ENCODE peak calls at places on chromosomes 12 and 14, in five cellular contexts. T is colonic mucosa, V is neuronal stem cell, R is PC-3, A is mesenchymal stem cell. C is an unnamed sample.

GRCh38 chr14:96811265-96811664 is 14.1 kb downstream of the VRK1 start:
- DNase-seq in A (no peak), V (no peak), R (peak; percentile 75), T (no peak), C (peak; percentile 4)

GRCh38 chr12:122984612-122985358 is 4.3 kb downstream of the ARL6IP4 start:
- DNase-seq in A (peak; percentile 18), T (no peak), R (no peak), V (no peak), C (no peak)

GRCh38 chr12:27539191-27539631 is 15.2 kb downstream of the PPFIBP1 start:
- DNase-seq in V (no peak), R (peak; percentile 38), A (peak; percentile 89), T (no peak), C (peak; percentile 61)

GRCh38 chr12:104740668-104741067 is 217.4 kb downstream of the SLC41A2 start:
- DNase-seq in T (no peak), R (no peak), V (no peak), A (no peak), C (no peak)

GRCh38 chr12:113940357-113940756 is 25.8 kb downstream of the RBM19 start:
- DNase-seq in T (no peak), R (no peak), V (no peak), A (no peak), C (no peak)

GRCh38 chr14:22464422-22465142 is 124.4 kb downstream of the DAD1 start:
- DNase-seq in A (no peak), R (no peak), V (no peak), T (no peak), C (no peak)

GRCh38 chr14:76834296-76834695 is 8.1 kb downstream of the LRRC74A start:
- DNase-seq in R (no peak), V (no peak), T (no peak), A (no peak), C (no peak)

GRCh38 chr14:23090254-23090636 is 4.7 kb downstream of the ACIN1 start:
- DNase-seq in A (no peak), T (no peak), R (no peak), V (no peak), C (no peak)

GRCh38 chr12:51192284-51192671 is 19.3 kb upstream of the TFCP2 start:
- DNase-seq in A (no peak), R (no peak), T (no peak), V (no peak), C (no peak)

GRCh38 chr12:91058821-91059220 is 997 bp upstream of the KERA start:
- DNase-seq in V (no peak), A (no peak), R (no peak), T (no peak), C (peak; percentile 6)

GRCh38 chr14:51535443-51536044 is 116.2 kb upstream of the FRMD6 start:
- DNase-seq in R (peak; percentile 54), A (no peak), T (no peak), V (no peak), C (no peak)

GRCh38 chr14:24232645-24233537 is at the start of gene GMPR2:
- DNase-seq in R (no peak), T (no peak), V (no peak), A (peak; percentile 26), C (peak; percentile 38)

GRCh38 chr12:55925371-55925770 is 2.3 kb downstream of the PYM1 start:
- DNase-seq in T (no peak), A (no peak), V (no peak), R (no peak), C (no peak)

GRCh38 chr12:55929306-55929791 is 1.6 kb upstream of the DGKA start:
- DNase-seq in V (no peak), R (no peak), T (peak; percentile 58), A (no peak), C (no peak)

GRCh38 chr12:55926738-55927587 is 731 bp downstream of the PYM1 start:
- DNase-seq in V (peak; percentile 86), T (peak; percentile 96), A (peak; percentile 96), R (peak; percentile 92), C (peak; percentile 95)

GRCh38 chr12:55927588-55928502 is at the start of gene PYM1:
- DNase-seq in T (peak; percentile 91), V (peak; percentile 76), A (peak; percentile 80), R (peak; percentile 77), C (peak; percentile 77)

GRCh38 chr12:55925870-55926737 is 1.6 kb downstream of the PYM1 start:
- DNase-seq in R (no peak), A (no peak), T (no peak), V (no peak), C (no peak)
- H3K9ac ChIP-seq in R (peak overlapping the region; percentile 82), A (peak overlapping the region; percentile 100), T (peak overlapping the region; percentile 62), V (no peak overlapping the region), C (peak overlapping the region; percentile 96)

DNA sequence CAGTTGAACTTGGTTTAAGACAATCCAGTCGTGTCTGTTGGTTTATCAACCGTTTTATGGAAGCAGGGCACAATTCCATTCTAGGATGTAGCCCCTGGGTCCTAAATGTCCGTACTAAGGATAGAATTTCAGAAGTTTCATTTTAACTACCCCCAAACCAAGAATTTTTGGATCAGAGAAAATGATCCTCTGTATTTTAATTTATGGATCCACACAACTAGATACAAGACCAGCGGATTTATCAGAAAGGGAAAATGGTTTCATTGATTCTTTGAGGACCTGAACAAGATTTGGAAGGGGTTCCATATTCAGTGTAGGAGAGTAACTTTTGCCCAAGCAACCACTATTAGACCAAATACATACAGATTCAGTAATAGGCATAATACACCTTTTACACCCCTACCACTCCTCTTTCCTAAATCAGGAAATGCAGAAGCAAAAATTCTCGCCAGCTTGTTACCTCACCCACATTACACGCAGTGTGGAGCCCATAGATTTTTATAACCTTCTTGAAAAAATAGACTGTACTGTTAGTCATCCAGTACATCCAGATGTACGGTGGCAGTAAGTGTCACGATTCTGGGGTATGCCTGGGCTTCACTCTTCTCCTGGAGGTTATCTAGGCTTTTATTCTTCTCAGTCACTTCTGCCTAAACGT is 1.4 kb upstream of the FBXL14 start:
- DNase-seq in R (no peak), V (no peak), A (no peak), T (peak; percentile 54), C (peak; percentile 61)
- H3K4me3 ChIP-seq in R (no peak overlapping the region), V (no peak overlapping the region), A (no peak overlapping the region), T (no peak overlapping the region), C (peak overlapping the region; percentile 93)

GRCh38 chr14:45133683-45134050 is 614 bp downstream of the FKBP3 start:
- DNase-seq in R (no peak), T (no peak), A (no peak), V (no peak), C (peak; percentile 12)

GRCh38 chr14:45134051-45134958 is at the start of gene FKBP3:
- DNase-seq in T (peak; percentile 97), A (peak; percentile 99), V (peak; percentile 97), R (peak; percentile 99), C (peak; percentile 100)

GRCh38 chr14:45125754-45126153 is 8.5 kb downstream of the FKBP3 start:
- DNase-seq in V (no peak), A (no peak), T (no peak), R (no peak), C (no peak)

DNA sequence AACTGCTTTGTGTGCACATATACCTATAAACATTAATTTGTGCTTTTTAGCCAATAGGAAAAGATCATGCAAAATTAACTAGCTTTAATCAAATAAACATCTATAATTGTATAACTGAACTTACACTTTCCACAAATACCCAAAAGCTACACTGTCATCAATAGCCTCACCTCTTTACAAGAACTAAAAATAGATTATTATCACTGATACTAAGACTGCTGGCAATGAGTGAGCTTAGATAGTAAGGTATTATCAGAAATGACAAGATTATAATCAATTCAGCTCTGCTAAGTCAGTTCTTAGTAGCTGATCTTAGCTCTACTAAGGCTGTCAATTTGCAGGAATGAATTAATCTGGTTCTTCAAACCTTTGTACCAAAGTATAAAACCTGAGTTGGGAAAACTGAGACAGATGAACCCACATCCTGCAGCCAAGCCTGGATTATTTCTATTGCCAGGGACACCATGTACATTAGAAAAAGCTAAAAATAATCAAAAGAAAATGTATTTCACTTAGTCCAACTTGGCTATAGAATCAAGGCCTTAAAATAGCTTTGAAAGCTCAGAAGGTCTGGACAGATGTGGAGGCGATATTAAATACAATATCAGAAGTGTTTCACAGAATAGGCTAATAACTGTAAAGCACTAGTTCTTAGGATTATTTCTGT is 5.2 kb downstream of the FKBP3 start:
- DNase-seq in T (no peak), A (no peak), V (no peak), R (no peak), C (no peak)
- H3K4me1 ChIP-seq in T (no peaks in the 10 kb centered on the region), A (peaks cover 3% of the 10 kb centered on the region), V (no peaks in the 10 kb centered on the region), R (no peaks in the 10 kb centered on the region), C (no peaks in the 10 kb centered on the region)

GRCh38 chr12:944201-944600 is 5.3 kb downstream of the RAD52 start:
- DNase-seq in A (no peak), V (no peak), T (no peak), R (no peak), C (no peak)
- H3K9ac ChIP-seq in A (no peak overlapping the region), V (no peak overlapping the region), T (no peak overlapping the region), R (no peak overlapping the region), C (no peak overlapping the region)

GRCh38 chr14:36503771-36504741 is 16.0 kb downstream of the NKX2-1 start:
- DNase-seq in R (no peak), A (no peak), V (no peak), T (no peak), C (no peak)
- H3K4me3 ChIP-seq in R (no peak overlapping the region), A (no peak overlapping the region), V (no peak overlapping the region), T (no peak overlapping the region), C (no peak overlapping the region)

GRCh38 chr14:94161979-94162378 is 12.1 kb upstream of the PPP4R4 start:
- DNase-seq in A (no peak), V (no peak), R (no peak), T (no peak), C (peak; percentile 53)
- H3K4me1 ChIP-seq in A (no peaks in the 10 kb centered on the region), V (peaks cover 10% of the 10 kb centered on the region), R (no peaks in the 10 kb centered on the region), T (no peaks in the 10 kb centered on the region), C (peaks cover 4% of the 10 kb centered on the region)

GRCh38 chr12:75784591-75784990 is 247.0 kb downstream of the PHLDA1 start:
- DNase-seq in A (peak; percentile 16), T (peak; percentile 32), R (peak; percentile 91), V (no peak), C (peak; percentile 25)
- H3K9ac ChIP-seq in A (no peak overlapping the region), T (no peak overlapping the region), R (no peak overlapping the region), V (no peak overlapping the region), C (no peak overlapping the region)

GRCh38 chr12:108843187-108843586 is 14.2 kb downstream of the SSH1 start:
- DNase-seq in V (no peak), A (no peak), T (no peak), R (no peak), C (no peak)
- H3K4me3 ChIP-seq in V (no peak overlapping the region), A (no peak overlapping the region), T (no peak overlapping the region), R (no peak overlapping the region), C (no peak overlapping the region)

GRCh38 chr12:9948606-9949286 is 16.6 kb upstream of the CLEC2A start:
- DNase-seq in T (no peak), V (no peak), A (no peak), R (no peak), C (no peak)

GRCh38 chr12:9951026-9951652 is 19.0 kb upstream of the CLEC2A start:
- DNase-seq in A (no peak), R (no peak), V (no peak), T (no peak), C (no peak)

GRCh38 chr12:9943244-9943643 is 11.1 kb upstream of the CLEC2A start:
- DNase-seq in R (no peak), T (no peak), A (no peak), V (no peak), C (no peak)

GRCh38 chr12:9944404-9944803 is 12.2 kb upstream of the CLEC2A start:
- DNase-seq in T (no peak), R (no peak), A (no peak), V (no peak), C (no peak)

GRCh38 chr12:9947674-9948073 is 15.5 kb upstream of the CLEC2A start:
- DNase-seq in V (no peak), A (no peak), T (no peak), R (no peak), C (no peak)
- H3K4me1 ChIP-seq in V (no peaks in the 10 kb centered on the region), A (no peaks in the 10 kb centered on the region), T (no peaks in the 10 kb centered on the region), R (no peaks in the 10 kb centered on the region), C (no peaks in the 10 kb centered on the region)

GRCh38 chr14:20630340-20631022 is 11.0 kb downstream of the OR6S1 start:
- DNase-seq in A (no peak), T (peak; percentile 72), R (peak; percentile 85), V (no peak), C (peak; percentile 40)
- H3K9ac ChIP-seq in A (peak overlapping the region; percentile 72), T (peak overlapping the region; percentile 16), R (no peak overlapping the region), V (no peak overlapping the region), C (peak overlapping the region; percentile 55)